ENCODE peak calls at places on chromosomes 5 and 9, in six cellular contexts. One of them, this sample, is unnamed.

GRCh38 chr5:44275908-44276307 is 113.3 kb downstream of the FGF10 start:
- DNase-seq in nephron progenitor cell: no peak
- DNase-seq in psoas muscle: no peak
- DNase-seq in GM12864: no peak
- DNase-seq in esophagus muscularis mucosa: no peak
- DNase-seq in spleen: no peak
- DNase-seq in this sample: no peak

GRCh38 chr5:178454821-178455479 is 135.2 kb downstream of the COL23A1 start:
- DNase-seq in nephron progenitor cell: no peak
- DNase-seq in psoas muscle: no peak
- DNase-seq in GM12864: no peak
- DNase-seq in esophagus muscularis mucosa: no peak
- DNase-seq in spleen: peak
- DNase-seq in this sample: no peak

GRCh38 chr5:172715931-172716682 is 54.9 kb downstream of the DUSP1 start:
- DNase-seq in nephron progenitor cell: no peak
- DNase-seq in psoas muscle: no peak
- DNase-seq in GM12864: no peak
- DNase-seq in esophagus muscularis mucosa: no peak
- DNase-seq in spleen: no peak
- DNase-seq in this sample: no peak

GRCh38 chr5:146877178-146877681 is 1.3 kb downstream of the PPP2R2B start:
- DNase-seq in nephron progenitor cell: no peak
- DNase-seq in psoas muscle: no peak
- DNase-seq in GM12864: no peak
- DNase-seq in esophagus muscularis mucosa: no peak
- DNase-seq in spleen: no peak
- DNase-seq in this sample: peak

GRCh38 chr5:176565760-176566288 is 16.7 kb downstream of the CDHR2 start:
- DNase-seq in nephron progenitor cell: no peak
- DNase-seq in psoas muscle: no peak
- DNase-seq in GM12864: no peak
- DNase-seq in esophagus muscularis mucosa: no peak
- DNase-seq in spleen: no peak
- DNase-seq in this sample: no peak

GRCh38 chr9:136847827-136848392 is 1.3 kb upstream of the PHPT1 start:
- DNase-seq in nephron progenitor cell: peak
- DNase-seq in psoas muscle: peak
- DNase-seq in GM12864: peak
- DNase-seq in esophagus muscularis mucosa: peak
- DNase-seq in spleen: peak
- DNase-seq in this sample: peak

GRCh38 chr9:112198646-112199045 is 23.5 kb upstream of the SUSD1 start:
- DNase-seq in nephron progenitor cell: no peak
- DNase-seq in psoas muscle: no peak
- DNase-seq in GM12864: no peak
- DNase-seq in esophagus muscularis mucosa: no peak
- DNase-seq in spleen: no peak
- DNase-seq in this sample: no peak

GRCh38 chr9:94990897-94991561 is 264.5 kb downstream of the AOPEP start:
- DNase-seq in nephron progenitor cell: no peak
- DNase-seq in psoas muscle: no peak
- DNase-seq in GM12864: no peak
- DNase-seq in esophagus muscularis mucosa: no peak
- DNase-seq in spleen: no peak
- DNase-seq in this sample: no peak

GRCh38 chr5:59863777-59864176 is 29.7 kb downstream of the PDE4D start:
- DNase-seq in nephron progenitor cell: no peak
- DNase-seq in psoas muscle: no peak
- DNase-seq in GM12864: no peak
- DNase-seq in esophagus muscularis mucosa: no peak
- DNase-seq in spleen: no peak
- DNase-seq in this sample: no peak

GRCh38 chr5:143074414-143074996 is 304.3 kb downstream of the ARHGAP26 start:
- DNase-seq in nephron progenitor cell: no peak
- DNase-seq in psoas muscle: no peak
- DNase-seq in GM12864: no peak
- DNase-seq in esophagus muscularis mucosa: no peak
- DNase-seq in spleen: no peak
- DNase-seq in this sample: no peak

GRCh38 chr9:20640331-20641187 is 18.3 kb upstream of the MLLT3 start:
- DNase-seq in nephron progenitor cell: no peak
- DNase-seq in psoas muscle: peak
- DNase-seq in GM12864: peak
- DNase-seq in esophagus muscularis mucosa: no peak
- DNase-seq in spleen: peak
- DNase-seq in this sample: peak

GRCh38 chr9:1434082-1434481 is 383.9 kb downstream of the DMRT2 start:
- DNase-seq in nephron progenitor cell: no peak
- DNase-seq in psoas muscle: no peak
- DNase-seq in GM12864: no peak
- DNase-seq in esophagus muscularis mucosa: no peak
- DNase-seq in spleen: no peak
- DNase-seq in this sample: no peak

GRCh38 chr5:31639488-31640011 is 619 bp downstream of the PDZD2 start:
- DNase-seq in nephron progenitor cell: peak
- DNase-seq in psoas muscle: no peak
- DNase-seq in GM12864: no peak
- DNase-seq in esophagus muscularis mucosa: no peak
- DNase-seq in spleen: no peak
- DNase-seq in this sample: peak

GRCh38 chr5:50667653-50668403 is 1.4 kb downstream of the PARP8 start:
- DNase-seq in nephron progenitor cell: peak
- DNase-seq in psoas muscle: peak
- DNase-seq in GM12864: peak
- DNase-seq in esophagus muscularis mucosa: no peak
- DNase-seq in spleen: peak
- DNase-seq in this sample: peak

GRCh38 chr5:104265531-104266130 is 703.0 kb upstream of the NUDT12 start:
- DNase-seq in nephron progenitor cell: no peak
- DNase-seq in psoas muscle: no peak
- DNase-seq in GM12864: no peak
- DNase-seq in esophagus muscularis mucosa: no peak
- DNase-seq in spleen: no peak
- DNase-seq in this sample: no peak

GRCh38 chr5:81247441-81247972 is 14.4 kb downstream of the CKMT2 start:
- DNase-seq in nephron progenitor cell: no peak
- DNase-seq in psoas muscle: no peak
- DNase-seq in GM12864: no peak
- DNase-seq in esophagus muscularis mucosa: peak
- DNase-seq in spleen: no peak
- DNase-seq in this sample: no peak

GRCh38 chr9:95268681-95269080 is 48.8 kb downstream of the FANCC start:
- DNase-seq in nephron progenitor cell: no peak
- DNase-seq in psoas muscle: no peak
- DNase-seq in GM12864: peak
- DNase-seq in esophagus muscularis mucosa: no peak
- DNase-seq in spleen: no peak
- DNase-seq in this sample: no peak

GRCh38 chr5:58775699-58776098 is 192.8 kb downstream of the RAB3C start:
- DNase-seq in nephron progenitor cell: no peak
- DNase-seq in psoas muscle: no peak
- DNase-seq in GM12864: no peak
- DNase-seq in esophagus muscularis mucosa: no peak
- DNase-seq in spleen: no peak
- DNase-seq in this sample: peak

GRCh38 chr9:126915281-126915816 is 767 bp downstream of the RALGPS1 start:
- DNase-seq in nephron progenitor cell: no peak
- DNase-seq in psoas muscle: peak
- DNase-seq in GM12864: no peak
- DNase-seq in esophagus muscularis mucosa: no peak
- DNase-seq in spleen: peak
- DNase-seq in this sample: peak

GRCh38 chr9:14170973-14171596 is 142.9 kb downstream of the NFIB start:
- DNase-seq in nephron progenitor cell: no peak
- DNase-seq in psoas muscle: no peak
- DNase-seq in GM12864: no peak
- DNase-seq in esophagus muscularis mucosa: no peak
- DNase-seq in spleen: no peak
- DNase-seq in this sample: no peak

GRCh38 chr5:78647411-78647818 is 1.2 kb downstream of the LHFPL2 start:
- DNase-seq in nephron progenitor cell: no peak
- DNase-seq in psoas muscle: peak
- DNase-seq in GM12864: no peak
- DNase-seq in esophagus muscularis mucosa: no peak
- DNase-seq in spleen: no peak
- DNase-seq in this sample: peak

GRCh38 chr5:109374625-109375024 is 35.1 kb downstream of the PJA2 start:
- DNase-seq in nephron progenitor cell: no peak
- DNase-seq in psoas muscle: no peak
- DNase-seq in GM12864: no peak
- DNase-seq in esophagus muscularis mucosa: no peak
- DNase-seq in spleen: no peak
- DNase-seq in this sample: no peak

GRCh38 chr9:97740848-97741821 is 44.0 kb upstream of the XPA start:
- DNase-seq in nephron progenitor cell: peak
- DNase-seq in psoas muscle: peak
- DNase-seq in GM12864: no peak
- DNase-seq in esophagus muscularis mucosa: no peak
- DNase-seq in spleen: no peak
- DNase-seq in this sample: peak

GRCh38 chr9:97735070-97735600 is 38.0 kb upstream of the XPA start:
- DNase-seq in nephron progenitor cell: no peak
- DNase-seq in psoas muscle: no peak
- DNase-seq in GM12864: no peak
- DNase-seq in esophagus muscularis mucosa: no peak
- DNase-seq in spleen: no peak
- DNase-seq in this sample: no peak

GRCh38 chr9:97741947-97742346 is 44.8 kb upstream of the XPA start:
- DNase-seq in nephron progenitor cell: no peak
- DNase-seq in psoas muscle: no peak
- DNase-seq in GM12864: no peak
- DNase-seq in esophagus muscularis mucosa: no peak
- DNase-seq in spleen: no peak
- DNase-seq in this sample: no peak

GRCh38 chr9:97742545-97742944 is 45.4 kb upstream of the XPA start:
- DNase-seq in nephron progenitor cell: no peak
- DNase-seq in psoas muscle: no peak
- DNase-seq in GM12864: no peak
- DNase-seq in esophagus muscularis mucosa: no peak
- DNase-seq in spleen: no peak
- DNase-seq in this sample: no peak

DNA sequence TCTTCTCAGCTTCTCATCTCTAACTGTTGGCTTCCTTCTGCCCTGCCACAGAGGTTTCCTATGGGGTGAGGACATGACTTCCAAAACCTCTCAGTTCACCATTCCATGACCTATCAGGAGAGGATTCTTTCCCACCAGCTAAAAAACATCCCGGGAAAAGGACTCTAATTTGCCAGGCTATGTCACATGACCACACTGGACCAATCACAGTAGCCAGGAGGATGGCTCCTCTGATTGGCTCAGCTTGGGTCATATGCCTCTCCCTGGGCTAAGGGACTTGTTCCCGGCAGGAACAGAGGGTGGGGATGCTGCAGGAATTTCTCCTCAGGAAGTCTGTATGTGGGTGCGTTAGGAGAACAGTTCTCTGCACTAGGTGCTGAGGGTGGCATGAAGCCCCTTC is 40.3 kb upstream of the XPA start:
- DNase-seq in nephron progenitor cell: no peak
- DNase-seq in psoas muscle: no peak
- DNase-seq in GM12864: no peak
- DNase-seq in esophagus muscularis mucosa: no peak
- DNase-seq in spleen: no peak
- DNase-seq in this sample: no peak
- TF ChIP-seq CTCF in nephron progenitor cell: no peak
- TF ChIP-seq CTCF in psoas muscle: no peak
- TF ChIP-seq CTCF in GM12864: no peak
- TF ChIP-seq CTCF in esophagus muscularis mucosa: no peak
- TF ChIP-seq CTCF in spleen: no peak
- TF ChIP-seq CTCF in this sample: no peak

DNA sequence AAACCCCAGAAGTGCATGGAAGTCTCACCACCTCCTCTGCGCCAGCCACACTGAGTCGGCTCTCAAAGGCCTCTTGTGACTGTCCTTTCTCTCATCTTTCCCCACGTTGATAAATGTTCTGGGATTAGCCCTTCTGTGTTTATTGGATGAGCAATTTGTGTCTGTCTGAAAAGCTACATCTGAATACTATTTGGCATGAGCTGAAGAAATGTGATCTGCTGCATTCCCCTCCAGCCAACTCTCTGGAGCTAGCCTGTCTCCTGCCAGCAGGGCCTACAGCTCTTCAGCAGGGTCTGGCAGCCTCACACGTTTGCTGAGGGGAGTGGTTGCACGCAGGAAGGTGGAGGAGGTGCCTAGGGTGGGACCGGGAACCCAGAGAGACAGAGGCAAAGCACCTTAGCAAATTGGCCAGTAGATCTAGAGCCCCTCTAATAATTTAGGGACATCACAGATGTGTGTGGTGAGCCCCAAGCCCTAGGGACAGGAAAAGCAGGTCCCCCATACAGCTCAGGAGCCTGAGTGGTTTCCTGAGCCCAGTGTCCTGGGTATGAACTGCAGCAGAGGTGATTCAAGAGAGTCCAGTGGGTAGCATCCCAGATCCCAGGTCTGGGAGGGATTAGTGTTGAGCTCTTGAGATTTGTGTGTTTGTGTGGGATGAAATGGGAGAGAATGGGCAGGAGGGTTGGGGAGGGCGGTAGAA is 20.5 kb upstream of the B4GALT1 start:
- DNase-seq in nephron progenitor cell: no peak
- DNase-seq in psoas muscle: peak
- DNase-seq in GM12864: no peak
- DNase-seq in esophagus muscularis mucosa: no peak
- DNase-seq in spleen: no peak
- DNase-seq in this sample: no peak
- TF ChIP-seq CTCF in nephron progenitor cell: no peak
- TF ChIP-seq CTCF in psoas muscle: no peak
- TF ChIP-seq CTCF in GM12864: no peak
- TF ChIP-seq CTCF in esophagus muscularis mucosa: no peak
- TF ChIP-seq CTCF in spleen: no peak
- TF ChIP-seq CTCF in this sample: no peak

GRCh38 chr5:6522983-6523382 is 74.3 kb downstream of the UBE2QL1 start:
- DNase-seq in nephron progenitor cell: no peak
- DNase-seq in psoas muscle: no peak
- DNase-seq in GM12864: no peak
- DNase-seq in esophagus muscularis mucosa: no peak
- DNase-seq in spleen: no peak
- DNase-seq in this sample: no peak
- TF ChIP-seq CTCF in nephron progenitor cell: no peak
- TF ChIP-seq CTCF in psoas muscle: no peak
- TF ChIP-seq CTCF in GM12864: no peak
- TF ChIP-seq CTCF in esophagus muscularis mucosa: no peak
- TF ChIP-seq CTCF in spleen: no peak
- TF ChIP-seq CTCF in this sample: no peak

GRCh38 chr9:80285325-80285724 is 713.6 kb downstream of the TLE4 start:
- DNase-seq in nephron progenitor cell: no peak
- DNase-seq in psoas muscle: no peak
- DNase-seq in GM12864: no peak
- DNase-seq in esophagus muscularis mucosa: no peak
- DNase-seq in spleen: no peak
- DNase-seq in this sample: no peak
- TF ChIP-seq CTCF in nephron progenitor cell: no peak
- TF ChIP-seq CTCF in psoas muscle: no peak
- TF ChIP-seq CTCF in GM12864: no peak
- TF ChIP-seq CTCF in esophagus muscularis mucosa: no peak
- TF ChIP-seq CTCF in spleen: no peak
- TF ChIP-seq CTCF in this sample: no peak

GRCh38 chr5:8954801-8955200 is 591.1 kb downstream of the SEMA5A start:
- DNase-seq in nephron progenitor cell: no peak
- DNase-seq in psoas muscle: no peak
- DNase-seq in GM12864: no peak
- DNase-seq in esophagus muscularis mucosa: no peak
- DNase-seq in spleen: no peak
- DNase-seq in this sample: no peak
- TF ChIP-seq CTCF in nephron progenitor cell: no peak
- TF ChIP-seq CTCF in psoas muscle: no peak
- TF ChIP-seq CTCF in GM12864: no peak
- TF ChIP-seq CTCF in esophagus muscularis mucosa: no peak
- TF ChIP-seq CTCF in spleen: no peak
- TF ChIP-seq CTCF in this sample: no peak

GRCh38 chr9:24051587-24051986 is 225.5 kb upstream of the ELAVL2 start:
- DNase-seq in nephron progenitor cell: no peak
- DNase-seq in psoas muscle: no peak
- DNase-seq in GM12864: no peak
- DNase-seq in esophagus muscularis mucosa: no peak
- DNase-seq in spleen: no peak
- DNase-seq in this sample: no peak
- TF ChIP-seq CTCF in nephron progenitor cell: no peak
- TF ChIP-seq CTCF in psoas muscle: no peak
- TF ChIP-seq CTCF in GM12864: no peak
- TF ChIP-seq CTCF in esophagus muscularis mucosa: no peak
- TF ChIP-seq CTCF in spleen: no peak
- TF ChIP-seq CTCF in this sample: no peak